ENCODE peak calls at places on chromosome 19, in five cellular contexts. D, H, V, T and Z are unnamed samples. For H3K27me3, the result is how much of the 10 kb centered on the place peaks cover.

GRCh38 chr19:28436320-28436719 is 776.6 kb downstream of the UQCRFS1 start:
- DNase-seq in D (no peak), H (no peak), V (no peak), T (no peak), Z (no peak)

GRCh38 chr19:49802836-49803528 is 10.1 kb downstream of the FUZ start:
- DNase-seq in D (no peak), H (no peak), V (no peak), T (no peak), Z (no peak)

GRCh38 chr19:8320564-8321066 is 560 bp downstream of the NDUFA7 start:
- DNase-seq in D (no peak), H (no peak), V (peak), T (no peak), Z (no peak)

GRCh38 chr19:51070334-51070886 is 5.5 kb upstream of the KLK13 start:
- DNase-seq in D (no peak), H (no peak), V (no peak), T (no peak), Z (no peak)

GRCh38 chr19:13096968-13097330 is 5.7 kb downstream of the LYL1 start:
- DNase-seq in D (no peak), H (no peak), V (no peak), T (no peak), Z (peak)

GRCh38 chr19:47068876-47069406 is 20.5 kb upstream of the TMEM160 start:
- DNase-seq in D (no peak), H (no peak), V (no peak), T (no peak), Z (no peak)

GRCh38 chr19:48351341-48351752 is 12.4 kb downstream of the TMEM143 start:
- DNase-seq in D (no peak), H (peak), V (peak), T (no peak), Z (peak)

GRCh38 chr19:45037393-45038169 is 1.3 kb upstream of the CLASRP start:
- DNase-seq in D (no peak), H (no peak), V (no peak), T (no peak), Z (no peak)

GRCh38 chr19:55641376-55642152 is 762 bp downstream of the ZNF580 start:
- DNase-seq in D (no peak), H (peak), V (peak), T (no peak), Z (no peak)
- H3K27ac ChIP-seq in D (peak), H (peak), V (peak), T (peak), Z (peak)

DNA sequence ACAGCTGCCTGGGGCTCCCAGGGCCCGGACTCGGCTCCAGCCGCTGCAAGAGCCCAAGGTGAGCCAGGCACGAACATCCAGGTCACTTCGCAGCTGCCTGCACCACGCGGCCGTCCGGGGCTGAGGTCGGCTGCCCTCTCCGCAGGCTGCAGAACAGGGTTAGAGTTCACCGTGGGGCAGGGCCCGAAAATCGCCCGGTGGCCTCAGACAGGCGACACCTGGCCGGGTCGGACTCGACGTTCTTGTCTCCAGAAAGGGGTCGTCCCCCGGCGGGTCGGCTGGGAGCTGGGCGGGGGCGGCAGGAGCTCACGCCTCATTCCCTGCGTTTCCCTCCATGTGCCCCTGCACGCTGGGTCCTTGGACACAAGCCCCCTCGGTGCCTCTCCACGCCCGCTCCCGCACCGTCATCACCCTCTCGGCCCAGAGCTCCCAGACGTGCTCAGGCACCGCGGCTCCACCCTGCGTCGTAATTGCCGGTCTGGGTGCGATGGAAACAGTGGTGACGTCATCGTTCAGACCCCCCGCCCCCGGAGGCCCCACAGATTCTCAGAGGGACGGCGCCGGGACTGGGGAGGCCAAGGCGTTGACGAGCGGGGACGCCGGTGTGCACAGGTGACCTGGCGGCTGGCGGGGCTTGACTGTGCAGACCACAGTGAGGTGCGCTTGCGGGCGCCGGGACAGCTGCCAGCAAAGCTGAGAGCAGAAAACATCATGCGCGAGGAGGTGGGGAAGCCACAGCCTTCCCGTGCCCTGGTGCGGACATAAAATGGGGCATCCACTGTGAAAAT is 4.0 kb upstream of the GRIN3B start:
- DNase-seq in D (no peak), H (peak), V (peak), T (no peak), Z (no peak)
- H3K27me3 ChIP-seq in D (under half), H (under half), V (under half), T (under half), Z (half or more)

DNA sequence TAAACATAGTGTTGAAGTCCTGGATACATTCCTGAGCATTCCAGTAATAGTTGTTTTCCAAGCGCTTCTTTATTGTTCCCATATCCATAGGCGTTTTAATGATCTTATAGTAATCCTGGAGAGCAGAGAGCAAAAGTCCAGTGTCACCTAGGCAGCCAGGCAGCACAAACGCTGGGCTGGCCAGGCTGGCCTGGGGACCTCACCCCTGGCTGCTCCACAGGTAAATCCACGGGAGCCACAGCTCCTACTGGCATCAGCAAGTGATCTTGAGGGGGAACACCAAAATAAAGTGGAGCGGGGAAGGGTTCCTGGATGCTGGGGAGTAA is 36.6 kb upstream of the EPHX3 start:
- DNase-seq in D (no peak), H (no peak), V (no peak), T (no peak), Z (no peak)
- H3K27ac ChIP-seq in D (no peak), H (no peak), V (no peak), T (no peak), Z (peak)

GRCh38 chr19:17027428-17027816 is 812 bp upstream of the CPAMD8 start:
- DNase-seq in D (no peak), H (no peak), V (no peak), T (no peak), Z (no peak)
- H3K27me3 ChIP-seq in D (under half), H (under half), V (under half), T (under half), Z (under half)

GRCh38 chr19:18833141-18833476 is 1.4 kb downstream of the UPF1 start:
- DNase-seq in D (no peak), H (no peak), V (no peak), T (no peak), Z (no peak)
- H3K27ac ChIP-seq in D (no peak), H (peak), V (no peak), T (no peak), Z (peak)